ENCODE peak calls at places on chromosome 15, in four cellular contexts. One of them, this sample, is unnamed.

GRCh38 chr15:45129651-45130129 is at the start of the genes DUOX1 and DUOXA1:
- DNase-seq in mammary epithelial cell: peak
- DNase-seq in fibroblast of pulmonary artery: no peak
- DNase-seq in GM23338: peak
- DNase-seq in this sample: no peak

GRCh38 chr15:37109151-37109912 is 9.0 kb upstream of the MEIS2 start:
- DNase-seq in mammary epithelial cell: no peak
- DNase-seq in fibroblast of pulmonary artery: no peak
- DNase-seq in GM23338: peak
- DNase-seq in this sample: no peak

GRCh38 chr15:98546325-98546724 is 102.0 kb upstream of the IGF1R start:
- DNase-seq in mammary epithelial cell: no peak
- DNase-seq in fibroblast of pulmonary artery: no peak
- DNase-seq in GM23338: no peak
- DNase-seq in this sample: no peak

GRCh38 chr15:96326551-96327154 is 3.8 kb upstream of the NR2F2 start:
- DNase-seq in mammary epithelial cell: peak
- DNase-seq in fibroblast of pulmonary artery: peak
- DNase-seq in GM23338: peak
- DNase-seq in this sample: no peak

GRCh38 chr15:61613729-61614128 is 384.6 kb upstream of the RORA start:
- DNase-seq in mammary epithelial cell: peak
- DNase-seq in fibroblast of pulmonary artery: no peak
- DNase-seq in GM23338: peak
- DNase-seq in this sample: no peak

GRCh38 chr15:57235865-57236264 is 140.4 kb upstream of the CGNL1 start:
- DNase-seq in mammary epithelial cell: no peak
- DNase-seq in fibroblast of pulmonary artery: peak
- DNase-seq in GM23338: peak
- DNase-seq in this sample: no peak

GRCh38 chr15:58115692-58116091 is 22.5 kb upstream of the AQP9 start:
- DNase-seq in mammary epithelial cell: peak
- DNase-seq in fibroblast of pulmonary artery: peak
- DNase-seq in GM23338: peak
- DNase-seq in this sample: no peak

GRCh38 chr15:55618396-55618795 is 30.3 kb upstream of the PYGO1 start:
- DNase-seq in mammary epithelial cell: no peak
- DNase-seq in fibroblast of pulmonary artery: no peak
- DNase-seq in GM23338: no peak
- DNase-seq in this sample: peak

GRCh38 chr15:39736646-39737550 is 45.7 kb downstream of the FSIP1 start:
- DNase-seq in mammary epithelial cell: no peak
- DNase-seq in fibroblast of pulmonary artery: no peak
- DNase-seq in GM23338: no peak
- DNase-seq in this sample: no peak

GRCh38 chr15:47663106-47663505 is 54.2 kb upstream of the SEMA6D start:
- DNase-seq in mammary epithelial cell: no peak
- DNase-seq in fibroblast of pulmonary artery: no peak
- DNase-seq in GM23338: no peak
- DNase-seq in this sample: no peak

GRCh38 chr15:92733934-92734521 is 78.5 kb upstream of the FAM174B start:
- DNase-seq in mammary epithelial cell: no peak
- DNase-seq in fibroblast of pulmonary artery: peak
- DNase-seq in GM23338: peak
- DNase-seq in this sample: no peak

GRCh38 chr15:62874933-62875625 is 167.5 kb upstream of the TPM1 start:
- DNase-seq in mammary epithelial cell: no peak
- DNase-seq in fibroblast of pulmonary artery: no peak
- DNase-seq in GM23338: no peak
- DNase-seq in this sample: no peak

GRCh38 chr15:65372787-65373067 is 5.1 kb downstream of the IGDCC3 start:
- DNase-seq in mammary epithelial cell: no peak
- DNase-seq in fibroblast of pulmonary artery: no peak
- DNase-seq in GM23338: no peak
- DNase-seq in this sample: no peak

GRCh38 chr15:74616020-74616939 is 644 bp downstream of the CLK3 start:
- DNase-seq in mammary epithelial cell: peak
- DNase-seq in fibroblast of pulmonary artery: peak
- DNase-seq in GM23338: peak
- DNase-seq in this sample: no peak

GRCh38 chr15:63331456-63331855 is 50.2 kb downstream of the CA12 start:
- DNase-seq in mammary epithelial cell: peak
- DNase-seq in fibroblast of pulmonary artery: no peak
- DNase-seq in GM23338: no peak
- DNase-seq in this sample: no peak

GRCh38 chr15:98776607-98777281 is 128.4 kb downstream of the IGF1R start:
- DNase-seq in mammary epithelial cell: peak
- DNase-seq in fibroblast of pulmonary artery: peak
- DNase-seq in GM23338: no peak
- DNase-seq in this sample: peak

GRCh38 chr15:28984421-28985375 is 98.9 kb downstream of the APBA2 start:
- DNase-seq in mammary epithelial cell: no peak
- DNase-seq in fibroblast of pulmonary artery: peak
- DNase-seq in GM23338: no peak
- DNase-seq in this sample: peak

GRCh38 chr15:28132524-28133275 is 33.6 kb upstream of the OCA2 start:
- DNase-seq in mammary epithelial cell: no peak
- DNase-seq in fibroblast of pulmonary artery: peak
- DNase-seq in GM23338: no peak
- DNase-seq in this sample: no peak

GRCh38 chr15:66504563-66505429 is at the start of the genes RPL4 and ZWILCH:
- DNase-seq in mammary epithelial cell: peak
- DNase-seq in fibroblast of pulmonary artery: peak
- DNase-seq in GM23338: peak
- DNase-seq in this sample: peak

GRCh38 chr15:66743703-66744536 is 41.9 kb downstream of the SMAD6 start:
- DNase-seq in mammary epithelial cell: no peak
- DNase-seq in fibroblast of pulmonary artery: peak
- DNase-seq in GM23338: peak
- DNase-seq in this sample: no peak

GRCh38 chr15:76176487-76177085 is 116.8 kb downstream of the TMEM266 start:
- DNase-seq in mammary epithelial cell: no peak
- DNase-seq in fibroblast of pulmonary artery: no peak
- DNase-seq in GM23338: no peak
- DNase-seq in this sample: no peak

GRCh38 chr15:43509923-43510229 is 7.5 kb upstream of the MAP1A start:
- DNase-seq in mammary epithelial cell: no peak
- DNase-seq in fibroblast of pulmonary artery: no peak
- DNase-seq in GM23338: no peak
- DNase-seq in this sample: no peak

GRCh38 chr15:76340198-76340801 is 3.7 kb downstream of the ISL2 start:
- DNase-seq in mammary epithelial cell: peak
- DNase-seq in fibroblast of pulmonary artery: peak
- DNase-seq in GM23338: peak
- DNase-seq in this sample: no peak

GRCh38 chr15:66035901-66036300 is 166.6 kb downstream of the RAB11A start:
- DNase-seq in mammary epithelial cell: no peak
- DNase-seq in fibroblast of pulmonary artery: no peak
- DNase-seq in GM23338: no peak
- DNase-seq in this sample: no peak

GRCh38 chr15:60582370-60583036 is 103.6 kb upstream of the ICE2 start:
- DNase-seq in mammary epithelial cell: no peak
- DNase-seq in fibroblast of pulmonary artery: peak
- DNase-seq in GM23338: no peak
- DNase-seq in this sample: no peak

GRCh38 chr15:91049378-91050127 is 27.2 kb upstream of the VPS33B start:
- DNase-seq in mammary epithelial cell: peak
- DNase-seq in fibroblast of pulmonary artery: peak
- DNase-seq in GM23338: peak
- DNase-seq in this sample: peak

GRCh38 chr15:62769604-62770003 is 272.9 kb upstream of the TPM1 start:
- DNase-seq in mammary epithelial cell: peak
- DNase-seq in fibroblast of pulmonary artery: peak
- DNase-seq in GM23338: no peak
- DNase-seq in this sample: no peak

GRCh38 chr15:52733696-52734255 is 54.6 kb upstream of the ATOSA start:
- DNase-seq in mammary epithelial cell: no peak
- DNase-seq in fibroblast of pulmonary artery: no peak
- DNase-seq in GM23338: no peak
- DNase-seq in this sample: no peak

GRCh38 chr15:78855746-78856145 is 16.9 kb upstream of the MORF4L1 start:
- DNase-seq in mammary epithelial cell: peak
- DNase-seq in fibroblast of pulmonary artery: peak
- DNase-seq in GM23338: no peak
- DNase-seq in this sample: no peak

GRCh38 chr15:66654718-66655375 is 47.2 kb upstream of the SMAD6 start:
- DNase-seq in mammary epithelial cell: no peak
- DNase-seq in fibroblast of pulmonary artery: no peak
- DNase-seq in GM23338: peak
- DNase-seq in this sample: no peak

GRCh38 chr15:34434627-34435305 is 2.8 kb downstream of the GOLGA8A start:
- DNase-seq in mammary epithelial cell: no peak
- DNase-seq in fibroblast of pulmonary artery: no peak
- DNase-seq in GM23338: no peak
- DNase-seq in this sample: no peak

GRCh38 chr15:86892774-86893449 is 813.2 kb downstream of the AGBL1 start:
- DNase-seq in mammary epithelial cell: peak
- DNase-seq in fibroblast of pulmonary artery: no peak
- DNase-seq in GM23338: peak
- DNase-seq in this sample: no peak

GRCh38 chr15:25426896-25427610 is 11.8 kb downstream of the UBE3A start:
- DNase-seq in mammary epithelial cell: no peak
- DNase-seq in fibroblast of pulmonary artery: no peak
- DNase-seq in GM23338: no peak
- DNase-seq in this sample: no peak

GRCh38 chr15:78012643-78013077 is 64.9 kb downstream of the TBC1D2B start:
- DNase-seq in mammary epithelial cell: no peak
- DNase-seq in fibroblast of pulmonary artery: no peak
- DNase-seq in GM23338: no peak
- DNase-seq in this sample: no peak

GRCh38 chr15:62758126-62758951 is 284.2 kb upstream of the TPM1 start:
- DNase-seq in mammary epithelial cell: peak
- DNase-seq in fibroblast of pulmonary artery: peak
- DNase-seq in GM23338: peak
- DNase-seq in this sample: peak

GRCh38 chr15:96037584-96037983 is 292.9 kb upstream of the NR2F2 start:
- DNase-seq in mammary epithelial cell: no peak
- DNase-seq in fibroblast of pulmonary artery: no peak
- DNase-seq in GM23338: no peak
- DNase-seq in this sample: peak

GRCh38 chr15:72534522-72534921 is 60.4 kb downstream of the ARIH1 start:
- DNase-seq in mammary epithelial cell: no peak
- DNase-seq in fibroblast of pulmonary artery: no peak
- DNase-seq in GM23338: no peak
- DNase-seq in this sample: no peak

GRCh38 chr15:64092864-64093626 is 593 bp downstream of the CIAO2A start:
- DNase-seq in mammary epithelial cell: peak
- DNase-seq in fibroblast of pulmonary artery: peak
- DNase-seq in GM23338: peak
- DNase-seq in this sample: no peak

DNA sequence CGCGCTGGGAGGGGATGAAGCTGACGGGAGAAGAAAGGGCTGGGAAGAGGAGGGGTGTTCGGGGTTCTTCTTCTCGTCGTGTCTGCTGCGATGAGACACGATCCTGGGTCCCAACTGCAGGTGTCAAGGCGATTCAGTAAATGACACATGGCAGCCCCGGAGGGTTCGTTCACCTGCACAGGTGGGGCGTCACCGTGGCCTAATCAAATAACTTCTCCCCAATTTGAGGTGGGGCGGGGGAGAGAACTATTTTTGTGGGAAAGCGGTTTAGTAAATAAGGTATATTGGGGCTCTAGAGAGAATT is 561 bp upstream of the FAM81A start:
- DNase-seq in mammary epithelial cell: no peak
- DNase-seq in fibroblast of pulmonary artery: no peak
- DNase-seq in GM23338: peak
- DNase-seq in this sample: no peak
- H3K4me3 ChIP-seq in mammary epithelial cell: peak
- H3K4me3 ChIP-seq in fibroblast of pulmonary artery: peak
- H3K4me3 ChIP-seq in GM23338: peak
- H3K4me3 ChIP-seq in this sample: peak

DNA sequence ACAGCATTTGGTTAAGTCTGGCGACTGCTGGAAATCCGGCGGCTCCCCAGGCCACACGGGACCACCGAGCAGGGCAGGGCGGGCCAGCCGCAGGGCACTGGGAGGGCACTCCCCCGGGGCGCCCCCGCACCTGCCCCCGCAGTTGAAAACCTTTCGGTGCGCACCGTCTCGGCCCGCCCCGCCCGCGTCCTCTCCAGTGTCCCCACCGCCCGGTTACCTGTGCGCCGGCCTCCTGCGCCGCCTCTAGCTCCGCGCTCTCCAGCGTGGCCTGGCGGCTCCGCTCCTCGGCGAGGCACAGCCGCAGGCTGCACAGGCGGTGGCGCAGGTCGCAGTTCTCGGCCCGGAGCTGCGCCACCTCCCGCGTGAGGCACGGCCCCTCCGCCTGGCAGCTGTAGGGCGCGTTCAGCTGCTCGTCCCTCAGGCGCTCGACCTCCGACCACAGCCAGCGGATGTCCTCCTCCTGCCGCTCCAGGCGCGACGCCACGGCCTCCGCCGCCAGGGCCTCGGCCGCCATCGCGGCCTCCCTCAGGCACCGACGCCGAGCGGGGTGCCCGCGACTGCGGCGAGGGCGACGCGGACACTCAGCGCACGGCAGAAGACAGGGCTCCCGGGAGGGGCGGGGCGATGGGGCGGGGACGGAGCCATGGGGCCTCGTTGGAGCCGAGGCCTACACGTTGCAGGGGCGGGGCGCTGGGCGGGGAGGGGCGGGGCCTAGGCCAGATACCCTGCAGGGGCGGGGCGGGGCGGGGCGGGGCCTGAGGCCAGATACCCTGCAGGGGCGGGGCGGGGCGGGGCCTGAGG is at the start of gene TARS3:
- DNase-seq in mammary epithelial cell: peak
- DNase-seq in fibroblast of pulmonary artery: peak
- DNase-seq in GM23338: peak
- DNase-seq in this sample: peak
- TF ChIP-seq CTCF in mammary epithelial cell: no peak
- TF ChIP-seq CTCF in fibroblast of pulmonary artery: no peak
- TF ChIP-seq CTCF in GM23338: peak
- TF ChIP-seq CTCF in this sample: peak

GRCh38 chr15:88695595-88696186 is 56.9 kb downstream of the ISG20 start:
- DNase-seq in mammary epithelial cell: no peak
- DNase-seq in fibroblast of pulmonary artery: no peak
- DNase-seq in GM23338: no peak
- DNase-seq in this sample: no peak
- H3K4me3 ChIP-seq in mammary epithelial cell: no peak
- H3K4me3 ChIP-seq in fibroblast of pulmonary artery: no peak
- H3K4me3 ChIP-seq in GM23338: no peak
- H3K4me3 ChIP-seq in this sample: no peak

GRCh38 chr15:41695750-41696436 is 35.7 kb downstream of the MGA start:
- DNase-seq in mammary epithelial cell: peak
- DNase-seq in fibroblast of pulmonary artery: peak
- DNase-seq in GM23338: peak
- DNase-seq in this sample: no peak
- TF ChIP-seq CTCF in mammary epithelial cell: no peak
- TF ChIP-seq CTCF in fibroblast of pulmonary artery: peak
- TF ChIP-seq CTCF in GM23338: peak
- TF ChIP-seq CTCF in this sample: peak

GRCh38 chr15:70486451-70487379 is 276.6 kb downstream of the UACA start:
- DNase-seq in mammary epithelial cell: peak
- DNase-seq in fibroblast of pulmonary artery: peak
- DNase-seq in GM23338: no peak
- DNase-seq in this sample: no peak
- H3K4me3 ChIP-seq in mammary epithelial cell: no peak
- H3K4me3 ChIP-seq in fibroblast of pulmonary artery: no peak
- H3K4me3 ChIP-seq in GM23338: no peak
- H3K4me3 ChIP-seq in this sample: no peak

This sample was measured in retinal pigment epithelial cell.